ENCODE peak calls at places on chromosomes 1 and 21, in six cellular contexts. O is heart right ventricle, P is WERI-Rb-1, B is transverse colon, D is psoas muscle, N is body of pancreas. H is an unnamed sample.

GRCh38 chr1:55043011-55043410 is 3.7 kb downstream of the PCSK9 start:
- DNase-seq in B (no peak), D (no peak), O (no peak), P (peak; percentile 60), N (no peak), H (no peak)

GRCh38 chr1:219041141-219041540 is 132.5 kb upstream of the LYPLAL1 start:
- DNase-seq in N (no peak), P (no peak), B (no peak), D (no peak), O (no peak), H (no peak)

GRCh38 chr1:13725714-13726175 is 25.8 kb downstream of the PRDM2 start:
- DNase-seq in O (no peak), B (peak; percentile 59), N (peak; percentile 43), P (peak; percentile 54), D (no peak), H (peak; percentile 7)

GRCh38 chr1:216804107-216804506 is 80.9 kb upstream of the ESRRG start:
- DNase-seq in D (peak; percentile 13), P (peak; percentile 30), N (peak; percentile 23), O (no peak), B (no peak), H (no peak)

GRCh38 chr1:217189362-217189761 is 441.5 kb downstream of the GPATCH2 start:
- DNase-seq in D (no peak), N (no peak), O (no peak), B (no peak), P (no peak), H (no peak)

GRCh38 chr21:35136586-35137254 is 87.6 kb upstream of the RUNX1 start:
- DNase-seq in P (no peak), D (no peak), N (no peak), B (peak; percentile 22), O (no peak), H (no peak)

GRCh38 chr1:116910379-116911165 is 856 bp downstream of the PTGFRN start:
- DNase-seq in D (peak; percentile 45), O (peak; percentile 31), B (peak; percentile 65), N (peak; percentile 71), P (peak; percentile 21), H (peak; percentile 42)

GRCh38 chr1:34306568-34306967 is 129.9 kb downstream of the C1orf94 start:
- DNase-seq in D (no peak), P (no peak), N (no peak), B (no peak), O (no peak), H (no peak)

GRCh38 chr1:88579598-88579997 is 104.5 kb upstream of the PKN2 start:
- DNase-seq in D (no peak), N (no peak), O (no peak), P (no peak), B (no peak), H (peak; percentile 2)

GRCh38 chr1:917466-918091 is 6.1 kb upstream of the SAMD11 start:
- DNase-seq in D (no peak), O (no peak), P (peak; percentile 23), N (no peak), B (no peak), H (no peak)

GRCh38 chr21:37983336-37984095 is 67.3 kb upstream of the KCNJ6 start:
- DNase-seq in B (no peak), N (no peak), D (no peak), O (no peak), P (no peak), H (no peak)

GRCh38 chr1:229117664-229118300 is 153.1 kb upstream of the RAB4A start:
- DNase-seq in P (no peak), D (peak; percentile 43), B (peak; percentile 65), O (peak; percentile 43), N (peak; percentile 98), H (peak; percentile 30)

GRCh38 chr1:236016782-236017400 is 48.0 kb downstream of the NID1 start:
- DNase-seq in O (no peak), D (no peak), N (no peak), B (no peak), P (no peak), H (no peak)

GRCh38 chr1:114156538-114157274 is 3.0 kb upstream of the SYT6 start:
- DNase-seq in D (no peak), P (no peak), O (no peak), B (no peak), N (no peak), H (no peak)

GRCh38 chr21:35925497-35925896 is 134.8 kb downstream of the SETD4 start:
- DNase-seq in N (peak; percentile 77), D (peak; percentile 17), O (no peak), P (no peak), B (no peak), H (no peak)

GRCh38 chr1:115166531-115167091 is 77.3 kb upstream of the TSPAN2 start:
- DNase-seq in D (no peak), P (no peak), N (no peak), B (no peak), O (no peak), H (no peak)

GRCh38 chr1:235532350-235532749 is 28.1 kb upstream of the B3GALNT2 start:
- DNase-seq in D (no peak), P (no peak), N (no peak), O (no peak), B (no peak), H (no peak)

GRCh38 chr1:111702504-111703050 is 36.6 kb downstream of the INKA2 start:
- DNase-seq in N (no peak), P (no peak), O (no peak), B (no peak), D (no peak), H (no peak)

GRCh38 chr1:25675729-25676476 is 59.3 kb downstream of the MAN1C1 start:
- DNase-seq in N (no peak), O (no peak), P (no peak), B (peak; percentile 57), D (no peak), H (no peak)

GRCh38 chr1:229848762-229849677 is 218.0 kb upstream of the GALNT2 start:
- DNase-seq in B (no peak), D (no peak), O (no peak), P (peak; percentile 16), N (peak; percentile 40), H (peak; percentile 35)

GRCh38 chr1:111463029-111463683 is 10.6 kb upstream of the C1orf162 start:
- DNase-seq in P (no peak), N (peak; percentile 76), B (no peak), D (no peak), O (no peak), H (no peak)

GRCh38 chr1:89701746-89702241 is 68.9 kb downstream of the LRRC8C start:
- DNase-seq in B (no peak), O (peak; percentile 9), N (no peak), D (no peak), P (no peak), H (peak; percentile 31)

GRCh38 chr1:25565188-25565591 is 21.8 kb downstream of the LDLRAP1 start:
- DNase-seq in P (no peak), B (no peak), D (no peak), N (no peak), O (no peak), H (no peak)

GRCh38 chr1:173113015-173113741 is 62.4 kb upstream of the TNFSF18 start:
- DNase-seq in N (no peak), P (no peak), D (no peak), O (no peak), B (no peak), H (no peak)

GRCh38 chr1:154964359-154964758 is 2.8 kb upstream of the PYGO2 start:
- DNase-seq in N (no peak), O (no peak), B (no peak), D (peak; percentile 2), P (no peak), H (no peak)
- H3K36me3 ChIP-seq in N (peaks cover 30% of the 10 kb centered on the region), O (peaks cover 61% of the 10 kb centered on the region), B (no peaks in the 10 kb centered on the region), D (peaks cover 69% of the 10 kb centered on the region), P (peaks cover 70% of the 10 kb centered on the region), H (peaks cover 44% of the 10 kb centered on the region)

GRCh38 chr1:158177705-158178450 is 2.8 kb upstream of the CD1D start:
- DNase-seq in B (peak; percentile 94), P (no peak), N (peak; percentile 93), O (peak; percentile 95), D (peak; percentile 94), H (peak; percentile 91)

GRCh38 chr1:158180741-158181576 is at the start of gene CD1D:
- DNase-seq in O (peak; percentile 44), N (peak; percentile 16), D (peak; percentile 36), B (peak; percentile 38), P (no peak), H (peak; percentile 18)

GRCh38 chr1:158185770-158186705 is 5.3 kb downstream of the CD1D start:
- DNase-seq in D (no peak), P (no peak), O (no peak), N (no peak), B (no peak), H (no peak)

GRCh38 chr1:158179301-158180041 is 1.2 kb upstream of the CD1D start:
- DNase-seq in B (peak; percentile 32), N (no peak), O (no peak), D (no peak), P (peak; percentile 51), H (no peak)

DNA sequence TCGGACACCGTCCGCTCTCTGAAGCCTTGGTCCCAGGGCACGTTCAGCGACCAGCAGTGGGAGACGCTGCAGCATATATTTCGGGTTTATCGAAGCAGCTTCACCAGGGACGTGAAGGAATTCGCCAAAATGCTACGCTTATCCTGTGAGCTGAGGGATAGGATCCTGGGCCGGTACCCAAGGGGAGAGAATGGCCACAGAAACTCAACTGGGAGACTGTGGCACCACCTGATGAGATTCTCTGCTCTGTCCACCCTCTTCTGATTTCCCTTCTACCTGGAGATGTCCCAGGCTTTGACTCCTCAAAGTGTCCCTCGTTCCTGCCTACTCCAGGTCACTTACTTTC is 855 bp downstream of the CD1D start:
- DNase-seq in O (no peak), N (no peak), B (no peak), P (no peak), D (no peak), H (no peak)
- H3K4me3 ChIP-seq in O (peak overlapping the region; percentile 72), N (peak overlapping the region; percentile 30), B (no peak overlapping the region), P (no peak overlapping the region), D (peak overlapping the region; percentile 73), H (no peak overlapping the region)

GRCh38 chr1:40876891-40877290 is 14.7 kb upstream of the CITED4 start:
- DNase-seq in P (no peak), B (no peak), O (no peak), N (no peak), D (no peak), H (no peak)
- TF ChIP-seq CTCF in P (no peak), B (no peak), O (no peak), N (no peak), D (no peak), H (no peak)

GRCh38 chr1:6962390-6962955 is 177.2 kb downstream of the CAMTA1 start:
- DNase-seq in D (peak; percentile 49), N (peak; percentile 19), P (no peak), B (peak; percentile 75), O (peak; percentile 73), H (peak; percentile 25)

GRCh38 chr1:6965062-6965913 is 180.0 kb downstream of the CAMTA1 start:
- DNase-seq in D (no peak), P (no peak), N (no peak), B (no peak), O (no peak), H (no peak)

GRCh38 chr1:6961289-6961688 is 176.0 kb downstream of the CAMTA1 start:
- DNase-seq in B (no peak), D (no peak), N (no peak), P (no peak), O (no peak), H (no peak)

GRCh38 chr1:6961905-6962304 is 176.7 kb downstream of the CAMTA1 start:
- DNase-seq in O (no peak), B (no peak), N (no peak), P (no peak), D (no peak), H (no peak)

GRCh38 chr1:6962956-6963915 is 178.0 kb downstream of the CAMTA1 start:
- DNase-seq in B (peak; percentile 80), O (peak; percentile 76), P (no peak), N (peak; percentile 49), D (peak; percentile 59), H (no peak)
- H3K36me3 ChIP-seq in B (no peaks in the 10 kb centered on the region), O (no peaks in the 10 kb centered on the region), P (no peaks in the 10 kb centered on the region), N (no peaks in the 10 kb centered on the region), D (no peaks in the 10 kb centered on the region), H (no peaks in the 10 kb centered on the region)